ENCODE peak calls at places on chromosomes 6 and 20, in ten cellular contexts. Q, C, H, N, J, D, P, V, G and A are unnamed samples.

GRCh38 chr20:18971121-18971520 is 157.5 kb downstream of the SCP2D1 start:
- DNase-seq in V (no peak), H (no peak), C (no peak), G (no peak), D (no peak), P (no peak), Q (no peak), N (no peak), J (no peak), A (peak)

GRCh38 chr6:160010067-160010466 is 41.2 kb downstream of the IGF2R start:
- DNase-seq in D (no peak), N (no peak), H (no peak), J (no peak), P (no peak), G (peak), V (no peak), C (no peak), Q (no peak), A (no peak)

GRCh38 chr6:5302220-5302946 is 41.1 kb downstream of the FARS2 start:
- DNase-seq in H (no peak), J (no peak), G (no peak), P (peak), N (no peak), C (no peak), D (no peak), Q (no peak), V (no peak), A (no peak)

GRCh38 chr20:50844430-50845100 is 49.7 kb downstream of the BCAS4 start:
- DNase-seq in N (no peak), C (no peak), J (peak), D (no peak), V (no peak), P (peak), G (no peak), Q (no peak), H (peak), A (peak)

GRCh38 chr6:165090206-165090605 is 219.2 kb downstream of the C6orf118 start:
- DNase-seq in V (no peak), D (no peak), Q (no peak), N (no peak), C (no peak), H (no peak), J (no peak), P (no peak), G (no peak), A (no peak)

GRCh38 chr20:50283922-50284810 is 93.5 kb downstream of the CEBPB start:
- DNase-seq in H (peak), C (no peak), P (peak), J (peak), V (no peak), Q (no peak), G (no peak), D (no peak), N (no peak), A (peak)

GRCh38 chr6:168252267-168252666 is 67.3 kb downstream of the DACT2 start:
- DNase-seq in P (no peak), H (no peak), G (no peak), C (no peak), D (no peak), N (no peak), Q (no peak), J (no peak), V (no peak), A (no peak)

GRCh38 chr6:109059148-109059547 is 35.5 kb downstream of the SESN1 start:
- DNase-seq in G (no peak), V (no peak), C (no peak), D (no peak), N (no peak), H (no peak), J (no peak), Q (no peak), P (no peak), A (no peak)

GRCh38 chr6:28606424-28607391 is 81.0 kb downstream of the GPX5 start:
- DNase-seq in N (peak), Q (no peak), D (no peak), G (no peak), C (peak), V (peak), J (no peak), P (peak), H (peak), A (peak)

GRCh38 chr6:53906842-53907241 is 112.0 kb downstream of the LRRC1 start:
- DNase-seq in D (no peak), G (peak), C (no peak), P (no peak), J (no peak), N (no peak), V (no peak), H (no peak), Q (no peak), A (no peak)